ENCODE peak calls at places on chromosomes 4 and X, in five cellular contexts. One of them, this sample, is unnamed.

GRCh38 chr4:54685810-54686209 is 28.1 kb downstream of the KIT start:
- DNase-seq in cardiac fibroblast: no peak
- DNase-seq in adrenal gland: no peak
- DNase-seq in AG20443: no peak
- DNase-seq in NCI-H1694: no peak
- DNase-seq in this sample: no peak

GRCh38 chrX:133523094-133523493 is 107.8 kb upstream of the GPC4 start:
- DNase-seq in cardiac fibroblast: no peak
- DNase-seq in adrenal gland: no peak
- DNase-seq in AG20443: no peak
- DNase-seq in NCI-H1694: no peak
- DNase-seq in this sample: no peak

GRCh38 chr4:71584654-71585053 is 199.2 kb downstream of the GC start:
- DNase-seq in cardiac fibroblast: no peak
- DNase-seq in adrenal gland: no peak
- DNase-seq in AG20443: no peak
- DNase-seq in NCI-H1694: no peak
- DNase-seq in this sample: no peak

GRCh38 chr4:145280541-145280940 is 100.2 kb upstream of the OTUD4 start:
- DNase-seq in cardiac fibroblast: peak
- DNase-seq in adrenal gland: no peak
- DNase-seq in AG20443: no peak
- DNase-seq in NCI-H1694: no peak
- DNase-seq in this sample: no peak

GRCh38 chrX:136395271-136395670 is 92.5 kb upstream of the BRS3 start:
- DNase-seq in cardiac fibroblast: peak
- DNase-seq in adrenal gland: no peak
- DNase-seq in AG20443: peak
- DNase-seq in NCI-H1694: no peak
- DNase-seq in this sample: no peak

GRCh38 chrX:77493677-77494553 is 46.7 kb downstream of the FGF16 start:
- DNase-seq in cardiac fibroblast: peak
- DNase-seq in adrenal gland: no peak
- DNase-seq in AG20443: peak
- DNase-seq in NCI-H1694: no peak
- DNase-seq in this sample: no peak

GRCh38 chrX:53356186-53356585 is 66.3 kb downstream of the SMC1A start:
- DNase-seq in cardiac fibroblast: peak
- DNase-seq in adrenal gland: peak
- DNase-seq in AG20443: peak
- DNase-seq in NCI-H1694: no peak
- DNase-seq in this sample: no peak

GRCh38 chr4:113845138-113845537 is 83.6 kb upstream of the CAMK2D start:
- DNase-seq in cardiac fibroblast: peak
- DNase-seq in adrenal gland: no peak
- DNase-seq in AG20443: no peak
- DNase-seq in NCI-H1694: no peak
- DNase-seq in this sample: no peak

This sample was measured in colonic mucosa.